ENCODE peak calls at places on chromosomes 16 and 17, in six cellular contexts. P, Z, G, L, T and Q are unnamed samples.
A peak's percentile ranks its signal among the peaks of the same experiment; 100 is the strongest.

GRCh38 chr16:67150833-67151396 is at the start of gene B3GNT9:
- DNase-seq in P (peak; percentile 75), Z (no peak), G (peak; percentile 76), L (peak; percentile 51), T (peak; percentile 79), Q (peak; percentile 82)

GRCh38 chr16:1537138-1537577 is 3.7 kb downstream of the TMEM204 start:
- DNase-seq in P (no peak), Z (no peak), G (no peak), L (no peak), T (no peak), Q (no peak)

GRCh38 chr16:88613-89012 is 10.6 kb downstream of the MPG start:
- DNase-seq in P (no peak), Z (no peak), G (no peak), L (no peak), T (no peak), Q (no peak)

GRCh38 chr17:75239778-75240393 is 21.5 kb downstream of the GGA3 start:
- DNase-seq in P (no peak), Z (no peak), G (no peak), L (no peak), T (no peak), Q (no peak)

GRCh38 chr17:2853722-2854580 is 57.7 kb downstream of the RAP1GAP2 start:
- DNase-seq in P (no peak), Z (no peak), G (peak; percentile 86), L (no peak), T (no peak), Q (peak; percentile 36)

GRCh38 chr17:61639818-61640217 is 48.8 kb upstream of the NACA2 start:
- DNase-seq in P (no peak), Z (no peak), G (no peak), L (no peak), T (no peak), Q (no peak)

GRCh38 chr16:22370038-22370541 is 4.3 kb downstream of the CDR2 start:
- DNase-seq in P (no peak), Z (no peak), G (no peak), L (peak; percentile 92), T (peak; percentile 47), Q (no peak)

GRCh38 chr17:64641499-64641898 is 20.6 kb downstream of the SMURF2 start:
- DNase-seq in P (peak; percentile 51), Z (peak; percentile 80), G (no peak), L (peak; percentile 80), T (peak; percentile 86), Q (no peak)

GRCh38 chr16:21584817-21585216 is 14.6 kb upstream of the METTL9 start:
- DNase-seq in P (no peak), Z (no peak), G (no peak), L (no peak), T (no peak), Q (no peak)

GRCh38 chr16:71854369-71854948 is 8.7 kb downstream of the ATXN1L start:
- DNase-seq in P (no peak), Z (peak; percentile 72), G (no peak), L (no peak), T (no peak), Q (no peak)

GRCh38 chr16:74603848-74604247 is 3.1 kb downstream of the GLG1 start:
- DNase-seq in P (peak; percentile 16), Z (peak; percentile 48), G (no peak), L (no peak), T (peak; percentile 34), Q (no peak)

GRCh38 chr16:67063008-67063407 is 34.1 kb downstream of the CBFB start:
- DNase-seq in P (no peak), Z (no peak), G (no peak), L (no peak), T (no peak), Q (no peak)

GRCh38 chr16:46853713-46854443 is 22.9 kb upstream of the C16orf87 start:
- DNase-seq in P (peak; percentile 77), Z (peak; percentile 67), G (peak; percentile 84), L (no peak), T (peak; percentile 86), Q (peak; percentile 71)

GRCh38 chr17:82298538-82299421 is 18.6 kb downstream of the CD7 start:
- DNase-seq in P (no peak), Z (no peak), G (no peak), L (no peak), T (no peak), Q (no peak)

GRCh38 chr16:24051125-24051524 is 205.0 kb upstream of the CACNG3 start:
- DNase-seq in P (no peak), Z (no peak), G (no peak), L (no peak), T (no peak), Q (no peak)

GRCh38 chr17:75260679-75261335 is 599 bp downstream of the GGA3 start:
- DNase-seq in P (no peak), Z (peak; percentile 25), G (no peak), L (no peak), T (peak; percentile 35), Q (no peak)

GRCh38 chr16:20484726-20485125 is 33.4 kb downstream of the ACSM2A start:
- DNase-seq in P (no peak), Z (no peak), G (no peak), L (no peak), T (no peak), Q (no peak)